ENCODE peak calls at places on chromosomes 16 and 17, in six cellular contexts. O is heart left ventricle, B is transverse colon, U is cardiac muscle cell, C is DND-41, H is stomach. W is an unnamed sample.
A peak's percentile ranks its signal among the peaks of the same experiment; 100 is the strongest.

GRCh38 chr16:85444879-85445778 is 168.0 kb upstream of the GSE1 start:
- DNase-seq in O (no peak), B (peak; percentile 61), U (no peak), C (peak; percentile 73), H (peak; percentile 56), W (no peak)

GRCh38 chr17:60161598-60162330 is 12.0 kb downstream of the CA4 start:
- DNase-seq in O (no peak), B (no peak), U (no peak), C (no peak), H (peak; percentile 50), W (no peak)

GRCh38 chr16:68332411-68333121 is 21.7 kb downstream of the PRMT7 start:
- DNase-seq in O (no peak), B (peak; percentile 37), U (peak; percentile 14), C (peak; percentile 88), H (no peak), W (peak; percentile 59)

GRCh38 chr17:1056761-1057160 is 59.8 kb downstream of the TIMM22 start:
- DNase-seq in O (no peak), B (no peak), U (no peak), C (no peak), H (no peak), W (no peak)

GRCh38 chr17:19317359-19318095 is 45.0 kb downstream of the B9D1 start:
- DNase-seq in O (peak; percentile 94), B (peak; percentile 86), U (peak; percentile 88), C (peak; percentile 14), H (peak; percentile 36), W (no peak)

GRCh38 chr17:7701681-7702080 is 3.3 kb upstream of the EFNB3 start:
- DNase-seq in O (no peak), B (no peak), U (no peak), C (no peak), H (no peak), W (no peak)

GRCh38 chr16:85523602-85524364 is 89.3 kb upstream of the GSE1 start:
- DNase-seq in O (peak; percentile 62), B (no peak), U (peak; percentile 86), C (no peak), H (peak; percentile 74), W (peak; percentile 70)

GRCh38 chr16:18958621-18959578 is 24.8 kb upstream of the TMC7 start:
- DNase-seq in O (no peak), B (no peak), U (peak; percentile 61), C (no peak), H (no peak), W (no peak)

GRCh38 chr17:19004601-19005441 is at the start of gene FAM83G:
- DNase-seq in O (peak; percentile 80), B (peak; percentile 92), U (peak; percentile 49), C (no peak), H (peak; percentile 89), W (peak; percentile 81)

GRCh38 chr17:38749222-38750043 is 1.3 kb upstream of the PCGF2 start:
- DNase-seq in O (peak; percentile 95), B (peak; percentile 84), U (peak; percentile 83), C (no peak), H (peak; percentile 81), W (peak; percentile 87)

GRCh38 chr16:6375471-6376075 is 957.1 kb upstream of the RBFOX1 start:
- DNase-seq in O (no peak), B (no peak), U (peak; percentile 19), C (no peak), H (no peak), W (no peak)

GRCh38 chr17:64016248-64016784 is 4.1 kb downstream of the ICAM2 start:
- DNase-seq in O (no peak), B (no peak), U (no peak), C (peak; percentile 46), H (no peak), W (no peak)

GRCh38 chr16:1059310-1059709 is 13.2 kb upstream of the SSTR5 start:
- DNase-seq in O (no peak), B (no peak), U (no peak), C (no peak), H (no peak), W (no peak)

GRCh38 chr16:87844374-87844733 is 25.0 kb downstream of the SLC7A5 start:
- DNase-seq in O (peak; percentile 71), B (no peak), U (no peak), C (no peak), H (no peak), W (no peak)

GRCh38 chr17:63707151-63707550 is 7.2 kb upstream of the LIMD2 start:
- DNase-seq in O (no peak), B (no peak), U (no peak), C (no peak), H (no peak), W (no peak)

GRCh38 chr17:49061524-49061943 is 64.3 kb downstream of the IGF2BP1 start:
- DNase-seq in O (no peak), B (no peak), U (no peak), C (no peak), H (no peak), W (no peak)

GRCh38 chr16:2701713-2702437 is 18.1 kb downstream of the PRSS27 start:
- DNase-seq in O (peak; percentile 18), B (no peak), U (no peak), C (no peak), H (no peak), W (no peak)

GRCh38 chr17:35587074-35587961 is at the start of gene AP2B1:
- DNase-seq in O (peak; percentile 94), B (peak; percentile 96), U (peak; percentile 91), C (peak; percentile 97), H (peak; percentile 94), W (peak; percentile 94)

GRCh38 chr16:23402100-23402499 is 50.9 kb downstream of the COG7 start:
- DNase-seq in O (no peak), B (no peak), U (no peak), C (no peak), H (no peak), W (no peak)

GRCh38 chr17:61757168-61757567 is 106.2 kb downstream of the BRIP1 start:
- DNase-seq in O (no peak), B (no peak), U (no peak), C (no peak), H (no peak), W (no peak)

GRCh38 chr17:28842282-28843012 is at the start of gene FAM222B:
- DNase-seq in O (peak; percentile 90), B (peak; percentile 86), U (peak; percentile 95), C (peak; percentile 88), H (peak; percentile 84), W (peak; percentile 77)

GRCh38 chr17:53516643-53517042 is 306.1 kb upstream of the KIF2B start:
- DNase-seq in O (no peak), B (no peak), U (peak; percentile 51), C (no peak), H (no peak), W (no peak)

GRCh38 chr17:34242553-34242952 is 12.5 kb upstream of the CCL2 start:
- DNase-seq in O (no peak), B (no peak), U (no peak), C (no peak), H (no peak), W (no peak)

GRCh38 chr17:34243732-34244299 is 11.3 kb upstream of the CCL2 start:
- DNase-seq in O (no peak), B (no peak), U (no peak), C (no peak), H (no peak), W (no peak)

GRCh38 chr17:34242976-34243731 is 11.9 kb upstream of the CCL2 start:
- DNase-seq in O (no peak), B (no peak), U (no peak), C (no peak), H (no peak), W (no peak)

GRCh38 chr17:34237458-34237857 is 17.6 kb upstream of the CCL2 start:
- DNase-seq in O (no peak), B (no peak), U (no peak), C (no peak), H (no peak), W (no peak)

DNA sequence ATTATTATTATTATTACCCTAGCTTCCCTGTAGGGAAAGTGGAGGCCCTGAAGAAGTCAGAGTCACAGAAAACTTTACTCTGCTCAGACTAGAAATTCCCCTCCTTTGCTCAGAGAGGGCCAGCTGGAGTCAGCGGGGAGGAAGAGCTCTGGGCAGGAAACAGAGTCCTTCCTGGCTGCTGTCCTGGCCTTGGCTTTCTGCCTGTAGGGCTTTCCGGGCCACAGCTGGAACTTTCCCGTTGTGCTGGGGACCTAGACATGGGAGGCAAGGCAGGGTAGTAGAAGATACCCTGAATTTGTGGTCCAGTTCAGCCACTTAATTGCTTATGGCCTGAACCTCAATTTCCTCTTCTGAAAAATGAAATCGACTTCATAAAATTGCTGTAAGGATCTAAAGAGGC is 14.0 kb upstream of the CCL2 start:
- DNase-seq in O (peak; percentile 87), B (peak; percentile 33), U (no peak), C (no peak), H (peak; percentile 29), W (no peak)
- H3K4me1 ChIP-seq in O (peaks cover 70% of the 10 kb centered on the region), B (no peaks in the 10 kb centered on the region), U (no peaks in the 10 kb centered on the region), C (no peaks in the 10 kb centered on the region), H (peaks cover 21% of the 10 kb centered on the region), W (peaks cover 21% of the 10 kb centered on the region)

GRCh38 chr17:45976755-45977505 is 22.1 kb upstream of the STH start:
- DNase-seq in O (no peak), B (no peak), U (peak; percentile 15), C (no peak), H (no peak), W (no peak)
- H3K4me1 ChIP-seq in O (no peaks in the 10 kb centered on the region), B (no peaks in the 10 kb centered on the region), U (peaks cover 6% of the 10 kb centered on the region), C (no peaks in the 10 kb centered on the region), H (no peaks in the 10 kb centered on the region), W (no peaks in the 10 kb centered on the region)

DNA sequence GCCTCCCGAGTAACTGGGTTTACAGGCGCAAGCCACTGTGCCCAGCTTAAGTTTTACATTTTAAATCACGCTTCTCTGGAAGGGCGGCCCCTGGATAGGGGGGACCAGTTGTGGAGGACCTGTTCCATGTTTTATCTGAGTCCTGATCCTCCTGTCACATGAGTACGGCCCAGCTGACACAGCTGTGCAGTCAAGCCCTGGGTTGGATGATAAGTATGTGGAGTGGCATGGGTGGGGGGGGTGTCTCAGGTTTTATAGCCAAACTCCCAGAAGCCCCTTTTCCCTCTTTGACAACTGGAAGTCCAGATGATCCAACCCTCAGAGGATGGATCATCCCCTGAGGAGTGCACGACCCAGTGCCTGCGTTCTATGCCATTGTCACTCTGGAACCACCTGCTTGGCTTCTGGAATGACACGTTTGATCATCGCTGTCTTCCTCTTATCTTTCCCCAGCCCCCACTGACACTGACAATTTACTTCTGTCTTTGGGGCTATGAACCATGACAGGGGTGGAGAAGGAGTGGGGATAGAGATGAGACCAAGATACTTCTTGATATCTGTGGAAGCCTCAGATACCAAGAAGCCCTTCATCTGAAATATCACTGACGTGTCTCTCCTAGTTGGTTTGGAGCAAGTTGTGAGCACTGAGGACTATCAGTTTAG is 191.2 kb downstream of the MSI2 start:
- DNase-seq in O (no peak), B (no peak), U (no peak), C (no peak), H (no peak), W (no peak)
- H3K4me1 ChIP-seq in O (peaks cover 34% of the 10 kb centered on the region), B (no peaks in the 10 kb centered on the region), U (peaks cover 43% of the 10 kb centered on the region), C (peaks cover 100% of the 10 kb centered on the region), H (peaks cover 12% of the 10 kb centered on the region), W (peaks cover 5% of the 10 kb centered on the region)

DNA sequence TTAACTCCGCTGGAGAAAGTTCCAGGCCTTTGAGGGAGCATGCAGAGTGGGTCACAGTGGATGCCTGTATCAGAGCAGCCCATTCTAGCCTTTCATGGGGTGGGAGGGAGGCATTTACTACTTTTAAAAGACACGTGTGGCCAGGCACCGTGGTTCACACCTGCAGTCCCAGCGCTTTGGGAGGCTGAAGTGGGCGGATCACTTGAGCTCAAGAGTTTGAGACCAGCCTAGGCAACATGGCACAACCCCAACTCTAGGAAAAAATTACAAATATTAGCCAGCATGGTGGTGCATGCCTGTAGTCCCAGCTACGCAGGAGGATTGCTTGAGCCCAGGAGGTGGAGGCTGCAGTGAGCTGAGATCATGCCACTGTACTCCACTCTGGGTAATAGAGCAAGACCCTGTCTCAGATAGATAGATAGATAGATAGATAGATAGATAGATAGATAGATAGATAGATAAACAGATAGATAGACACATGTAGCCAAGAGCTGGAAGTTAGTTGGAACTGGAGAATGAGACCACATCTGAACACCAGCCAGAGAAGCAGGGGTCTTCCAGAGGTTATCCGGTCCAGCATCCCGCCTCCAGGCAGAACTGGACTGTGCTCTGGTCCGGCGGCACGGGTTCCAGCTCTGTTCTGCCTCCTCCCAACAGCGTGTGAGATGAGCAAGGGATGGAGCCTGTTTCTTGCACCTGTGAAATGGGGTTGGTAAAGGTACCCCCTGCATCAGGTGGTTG is 3.6 kb downstream of the ADCY7 start:
- DNase-seq in O (peak; percentile 11), B (no peak), U (no peak), C (no peak), H (no peak), W (no peak)
- H3K4me1 ChIP-seq in O (no peaks in the 10 kb centered on the region), B (peaks cover 9% of the 10 kb centered on the region), U (peaks cover 17% of the 10 kb centered on the region), C (peaks cover 32% of the 10 kb centered on the region), H (peaks cover 16% of the 10 kb centered on the region), W (peaks cover 14% of the 10 kb centered on the region)

W was measured in lung.